ENCODE peak calls at places on chromosomes 12 and 14, in nine cellular contexts. O is keratinocyte, Y is pancreas, A is uterus, V is left lung, U is upper lobe of right lung, I is HL-60, H is IMR-90, X is dorsolateral prefrontal cortex. N is an unnamed sample.
A peak's percentile ranks its signal among the peaks of the same experiment; 100 is the strongest.

GRCh38 chr14:31425905-31426304 is 5.6 kb upstream of the HEATR5A start:
- DNase-seq in O (no peak), Y (no peak), A (no peak), V (no peak), U (no peak), I (no peak), H (no peak), X (no peak), N (no peak)

GRCh38 chr14:35116242-35116641 is 5.5 kb downstream of the PPP2R3C start:
- DNase-seq in O (no peak), Y (no peak), A (no peak), V (no peak), U (no peak), I (no peak), H (no peak), X (no peak), N (no peak)

GRCh38 chr14:36268957-36269734 is 51.3 kb downstream of the MBIP start:
- DNase-seq in O (no peak), Y (no peak), A (no peak), V (no peak), U (no peak), I (no peak), H (no peak), X (no peak), N (no peak)

GRCh38 chr12:12236896-12237295 is 29.9 kb downstream of the LRP6 start:
- DNase-seq in O (no peak), Y (no peak), A (no peak), V (no peak), U (no peak), I (no peak), H (no peak), X (no peak), N (no peak)

GRCh38 chr12:38465020-38465419 is 148.4 kb downstream of the ALG10B start:
- DNase-seq in O (no peak), Y (no peak), A (no peak), V (no peak), U (no peak), I (no peak), H (no peak), X (no peak), N (no peak)

GRCh38 chr14:95269493-95269892 is 50.2 kb downstream of the CLMN start:
- DNase-seq in O (no peak), Y (no peak), A (no peak), V (no peak), U (no peak), I (no peak), H (no peak), X (no peak), N (no peak)

GRCh38 chr14:102659797-102660196 is 67.3 kb downstream of the RCOR1 start:
- DNase-seq in O (no peak), Y (no peak), A (no peak), V (no peak), U (no peak), I (no peak), H (peak; percentile 75), X (no peak), N (no peak)

GRCh38 chr12:104499668-104500328 is 43.0 kb downstream of the CHST11 start:
- DNase-seq in O (no peak), Y (no peak), A (no peak), V (no peak), U (no peak), I (no peak), H (no peak), X (no peak), N (no peak)

GRCh38 chr12:47754881-47755280 is 3.8 kb downstream of the RAPGEF3 start:
- DNase-seq in O (no peak), Y (peak; percentile 81), A (no peak), V (no peak), U (peak; percentile 88), I (no peak), H (no peak), X (no peak), N (no peak)

GRCh38 chr14:89093083-89093482 is 268.6 kb downstream of the TTC8 start:
- DNase-seq in O (no peak), Y (no peak), A (no peak), V (no peak), U (no peak), I (no peak), H (peak; percentile 26), X (no peak), N (no peak)

GRCh38 chr12:98418357-98419075 is 96.9 kb upstream of the TMPO start:
- DNase-seq in O (peak; percentile 84), Y (peak; percentile 74), A (peak; percentile 74), V (peak; percentile 89), U (peak; percentile 94), I (no peak), H (peak; percentile 93), X (no peak), N (peak; percentile 82)

GRCh38 chr14:76780360-76780759 is 19.1 kb downstream of the VASH1 start:
- DNase-seq in O (no peak), Y (no peak), A (no peak), V (no peak), U (no peak), I (no peak), H (no peak), X (no peak), N (no peak)

GRCh38 chr14:22010532-22011242 is 337.1 kb upstream of the OR4E1 start:
- DNase-seq in O (no peak), Y (no peak), A (no peak), V (no peak), U (no peak), I (no peak), H (no peak), X (no peak), N (no peak)
- H3K27ac ChIP-seq in O (no peak overlapping the region), Y (no peak overlapping the region), A (peak overlapping the region; percentile 41), V (no peak overlapping the region), U (no peak overlapping the region), I (no peak overlapping the region), H (no peak overlapping the region), X (no peak overlapping the region), N (no peak overlapping the region)

GRCh38 chr12:5036031-5036430 is 7.6 kb upstream of the KCNA5 start:
- DNase-seq in O (no peak), Y (no peak), A (no peak), V (no peak), U (no peak), I (no peak), H (no peak), X (no peak), N (no peak)

GRCh38 chr12:5035618-5036017 is 8.1 kb upstream of the KCNA5 start:
- DNase-seq in O (no peak), Y (no peak), A (no peak), V (no peak), U (no peak), I (no peak), H (no peak), X (no peak), N (no peak)

GRCh38 chr12:5038781-5039311 is 4.8 kb upstream of the KCNA5 start:
- DNase-seq in O (no peak), Y (no peak), A (no peak), V (no peak), U (no peak), I (no peak), H (no peak), X (no peak), N (no peak)

GRCh38 chr12:5039815-5040214 is 3.9 kb upstream of the KCNA5 start:
- DNase-seq in O (no peak), Y (no peak), A (no peak), V (no peak), U (no peak), I (no peak), H (no peak), X (no peak), N (no peak)

DNA sequence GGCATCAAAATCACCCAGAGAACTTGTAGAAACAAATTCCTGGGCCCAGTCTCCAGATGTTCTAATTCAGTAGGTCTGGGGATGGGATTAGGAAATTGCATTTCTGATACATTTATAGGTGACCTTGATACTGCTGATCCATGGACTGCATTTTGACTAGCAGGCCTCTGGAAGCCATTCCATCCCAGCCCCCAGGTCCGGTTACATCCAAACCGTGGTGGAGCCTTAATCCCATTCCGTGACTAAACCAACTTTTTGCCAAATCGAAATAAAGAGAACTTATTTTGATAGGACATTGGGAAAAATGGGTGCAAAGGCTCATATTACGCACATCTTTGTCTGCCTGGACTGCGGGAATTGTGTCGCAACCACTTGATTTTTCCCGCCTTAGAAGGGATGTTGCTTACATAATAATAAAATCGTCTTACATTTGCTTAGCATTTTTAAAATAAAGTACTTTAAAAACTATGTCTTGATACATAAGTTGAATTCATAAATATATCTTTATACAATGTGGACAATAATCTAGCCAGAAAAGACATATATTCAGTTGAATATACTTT is 5.8 kb upstream of the KCNA5 start:
- DNase-seq in O (no peak), Y (no peak), A (no peak), V (no peak), U (no peak), I (no peak), H (no peak), X (no peak), N (no peak)
- H3K27ac ChIP-seq in O (no peak overlapping the region), Y (no peak overlapping the region), A (no peak overlapping the region), V (no peak overlapping the region), U (no peak overlapping the region), I (no peak overlapping the region), H (no peak overlapping the region), X (no peak overlapping the region), N (no peak overlapping the region)

DNA sequence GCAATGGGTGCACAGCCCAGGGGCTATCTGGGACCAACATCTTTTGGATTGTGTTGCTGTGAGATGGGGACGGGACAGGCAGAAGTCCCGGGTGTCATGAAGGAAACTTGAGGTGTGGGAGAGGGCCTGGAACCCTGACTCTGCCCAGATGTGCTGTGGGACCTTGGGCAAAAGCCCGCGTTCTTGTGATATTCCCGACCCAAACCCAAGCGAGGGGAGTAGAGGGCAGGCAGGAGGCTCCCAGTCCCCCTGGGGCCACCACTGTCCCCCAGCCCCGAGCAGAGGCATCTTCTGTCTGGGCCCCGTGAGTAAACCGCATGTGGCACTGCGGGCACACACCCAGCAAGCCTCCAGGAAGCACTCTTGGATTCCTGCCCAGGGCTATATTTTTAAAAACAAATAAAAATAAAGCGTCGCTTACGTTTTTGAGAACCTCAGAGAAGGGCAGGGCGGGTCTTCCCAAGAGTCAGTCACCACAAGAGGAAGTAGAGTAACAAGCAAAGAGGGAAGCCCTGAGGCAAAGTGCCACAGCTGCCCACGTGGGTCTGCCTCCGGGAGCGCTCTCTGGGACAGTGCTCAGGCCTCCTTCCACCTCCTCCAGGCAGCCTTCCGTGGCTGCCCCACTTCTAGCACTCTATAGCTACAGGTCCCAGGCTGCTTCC is 39.5 kb downstream of the BEGAIN start:
- DNase-seq in O (peak; percentile 49), Y (peak; percentile 82), A (peak; percentile 63), V (peak; percentile 92), U (peak; percentile 84), I (peak; percentile 92), H (peak; percentile 21), X (no peak), N (no peak)
- H3K27ac ChIP-seq in O (no peak overlapping the region), Y (peak overlapping the region; percentile 80), A (no peak overlapping the region), V (peak overlapping the region; percentile 89), U (peak overlapping the region; percentile 79), I (peak overlapping the region; percentile 78), H (no peak overlapping the region), X (no peak overlapping the region), N (no peak overlapping the region)

DNA sequence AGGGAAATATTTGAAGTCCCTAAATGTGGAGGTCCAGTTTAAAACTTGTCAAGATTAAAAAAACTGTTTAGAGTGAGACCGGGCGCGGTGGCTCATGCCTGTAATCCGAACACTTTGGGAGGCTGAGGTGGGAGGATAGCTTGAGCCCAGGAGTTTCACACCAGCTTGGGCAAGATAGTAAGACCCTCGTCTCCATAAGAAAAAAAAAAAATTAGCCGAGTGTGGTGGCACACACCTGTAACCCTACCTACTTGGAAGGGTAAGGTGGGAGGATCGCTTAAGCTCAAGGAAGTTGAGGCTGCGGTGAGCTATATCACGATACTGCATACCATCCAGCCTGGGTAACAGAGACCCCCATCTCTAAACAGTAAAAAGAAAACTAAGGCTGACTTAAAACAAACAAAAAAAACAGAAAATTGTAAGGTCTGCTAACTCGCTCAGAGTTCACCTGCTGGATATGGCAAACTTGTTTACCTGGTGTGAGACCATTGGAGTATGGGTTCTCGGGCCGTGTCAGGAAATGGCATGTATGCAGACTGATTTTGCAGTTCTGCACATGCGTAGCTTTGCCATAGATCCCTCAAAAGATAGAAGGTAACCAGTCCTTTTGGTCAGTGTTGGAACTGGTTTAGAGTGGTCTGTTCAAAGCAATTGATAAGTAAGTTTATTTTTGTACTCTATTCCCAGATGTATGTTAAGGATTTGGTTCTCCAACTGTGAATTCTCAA is 2.1 kb downstream of the RNF10 start:
- DNase-seq in O (no peak), Y (no peak), A (no peak), V (no peak), U (no peak), I (no peak), H (no peak), X (no peak), N (no peak)
- H3K27ac ChIP-seq in O (peak overlapping the region; percentile 84), Y (peak overlapping the region; percentile 93), A (peak overlapping the region; percentile 92), V (peak overlapping the region; percentile 93), U (peak overlapping the region; percentile 91), I (peak overlapping the region; percentile 78), H (no peak overlapping the region), X (no peak overlapping the region), N (no peak overlapping the region)

N was measured in epithelial cell of prostate.